ENCODE peak calls at places on chromosome 14, in eight cellular contexts. X is Caco-2, F is PC-3, S is endodermal cell, A is esophagus squamous epithelium, O is kidney, Y is omental fat pad, W is left ventricle myocardium inferior. P is an unnamed sample.

GRCh38 chr14:53549956-53550355 is 396.8 kb upstream of the DDHD1 start:
- DNase-seq in X (peak; percentile 74), F (no peak), S (no peak), A (no peak), O (no peak), Y (no peak), W (no peak), P (no peak)

GRCh38 chr14:74980746-74981661 is 21.7 kb upstream of the EIF2B2 start:
- DNase-seq in X (no peak), F (peak; percentile 43), S (peak; percentile 90), A (no peak), O (peak; percentile 72), Y (no peak), W (no peak), P (peak; percentile 68)

GRCh38 chr14:25396128-25396527 is 346.2 kb upstream of the STXBP6 start:
- DNase-seq in X (no peak), F (no peak), S (no peak), A (no peak), O (no peak), Y (no peak), W (no peak), P (no peak)

GRCh38 chr14:102492523-102492910 is 17.1 kb downstream of the ANKRD9 start:
- DNase-seq in X (no peak), F (no peak), S (no peak), A (no peak), O (peak; percentile 65), Y (no peak), W (no peak), P (no peak)

GRCh38 chr14:34199585-34199984 is 248.7 kb upstream of the EGLN3 start:
- DNase-seq in X (no peak), F (no peak), S (no peak), A (no peak), O (no peak), Y (no peak), W (no peak), P (no peak)

GRCh38 chr14:103735815-103736545 is 20.4 kb downstream of the ZFYVE21 start:
- DNase-seq in X (no peak), F (peak; percentile 19), S (no peak), A (no peak), O (peak; percentile 76), Y (no peak), W (no peak), P (peak; percentile 60)

GRCh38 chr14:34732802-34733201 is 18.4 kb upstream of the CFL2 start:
- DNase-seq in X (no peak), F (peak; percentile 57), S (no peak), A (no peak), O (no peak), Y (no peak), W (no peak), P (no peak)

GRCh38 chr14:89827260-89827659 is 127.3 kb downstream of the EFCAB11 start:
- DNase-seq in X (no peak), F (no peak), S (no peak), A (no peak), O (no peak), Y (no peak), W (no peak), P (no peak)

GRCh38 chr14:96598332-96598928 is 96.2 kb downstream of the PAPOLA start:
- DNase-seq in X (no peak), F (no peak), S (no peak), A (no peak), O (peak; percentile 53), Y (no peak), W (no peak), P (no peak)

GRCh38 chr14:78157855-78158436 is 12.2 kb upstream of the NRXN3 start:
- DNase-seq in X (no peak), F (peak; percentile 24), S (peak; percentile 83), A (no peak), O (no peak), Y (no peak), W (no peak), P (no peak)

GRCh38 chr14:63174760-63175191 is 29.5 kb upstream of the RHOJ start:
- DNase-seq in X (no peak), F (peak; percentile 63), S (no peak), A (no peak), O (no peak), Y (no peak), W (no peak), P (no peak)

GRCh38 chr14:92670177-92670576 is 78.2 kb downstream of the LGMN start:
- DNase-seq in X (no peak), F (peak; percentile 11), S (no peak), A (no peak), O (no peak), Y (no peak), W (no peak), P (no peak)

GRCh38 chr14:96249016-96249415 is 7.0 kb upstream of the BDKRB1 start:
- DNase-seq in X (no peak), F (no peak), S (no peak), A (no peak), O (no peak), Y (no peak), W (no peak), P (no peak)

GRCh38 chr14:73269729-73270651 is 32.7 kb downstream of the PAPLN start:
- DNase-seq in X (no peak), F (no peak), S (peak; percentile 84), A (no peak), O (peak; percentile 86), Y (peak; percentile 27), W (peak; percentile 64), P (no peak)

GRCh38 chr14:70920608-70921007 is 13.3 kb downstream of the PCNX1 start:
- DNase-seq in X (no peak), F (peak; percentile 45), S (no peak), A (no peak), O (no peak), Y (no peak), W (no peak), P (no peak)

GRCh38 chr14:98512501-98513251 is 759.3 kb downstream of the BCL11B start:
- DNase-seq in X (no peak), F (no peak), S (peak; percentile 49), A (no peak), O (no peak), Y (no peak), W (no peak), P (no peak)

GRCh38 chr14:55532645-55533309 is 47.2 kb upstream of the KTN1 start:
- DNase-seq in X (no peak), F (peak; percentile 27), S (peak; percentile 63), A (no peak), O (no peak), Y (no peak), W (no peak), P (no peak)
- TF ChIP-seq CTCF in X (peak; percentile 12), F (peak; percentile 49), S (peak; percentile 71), A (peak; percentile 42), O (no peak), Y (no peak), W (peak; percentile 27), P (no peak)

DNA sequence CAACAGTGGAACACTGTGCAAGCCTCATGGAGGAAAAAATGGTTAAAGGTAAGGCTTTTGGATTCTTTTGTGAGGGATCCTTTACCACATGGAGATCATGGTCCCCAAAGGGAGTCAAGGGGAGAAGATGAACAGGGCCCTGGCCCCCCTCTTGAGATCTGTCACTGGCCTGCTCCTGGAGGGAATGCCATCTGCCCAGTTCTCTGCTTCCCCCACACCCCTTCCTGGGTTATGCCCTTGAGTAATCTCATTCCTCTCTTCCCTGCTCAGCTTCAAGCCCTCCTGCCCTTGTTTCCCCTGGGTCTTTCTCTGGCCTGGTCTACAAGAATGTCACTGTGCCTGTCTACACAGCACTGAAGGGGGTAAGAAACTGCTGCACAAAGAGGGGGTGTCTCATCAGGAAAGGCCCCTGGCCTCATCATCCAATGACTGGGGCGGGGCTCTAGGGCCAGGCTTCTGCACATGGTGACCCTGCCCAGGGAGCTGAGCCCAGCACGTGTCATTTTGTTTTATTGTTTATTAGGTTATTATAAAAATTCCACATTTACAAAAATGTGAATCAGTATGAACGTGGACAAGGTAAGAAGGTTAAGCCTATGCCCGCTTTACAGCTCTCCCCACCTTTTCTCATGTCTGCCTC is 30.3 kb downstream of the PIGH start:
- DNase-seq in X (no peak), F (no peak), S (no peak), A (no peak), O (no peak), Y (no peak), W (no peak), P (peak; percentile 43)
- TF ChIP-seq CTCF in X (no peak), F (no peak), S (no peak), A (no peak), O (no peak), Y (no peak), W (no peak), P (no peak)

GRCh38 chr14:21990116-21990515 is 316.5 kb upstream of the OR4E1 start:
- DNase-seq in X (no peak), F (peak; percentile 50), S (no peak), A (no peak), O (no peak), Y (no peak), W (no peak), P (no peak)
- TF ChIP-seq CTCF in X (peak; percentile 52), F (peak; percentile 58), S (peak; percentile 70), A (peak; percentile 41), O (peak; percentile 5), Y (no peak), W (peak; percentile 40), P (peak; percentile 49)

GRCh38 chr14:21197418-21198205 is 41.7 kb upstream of the OR5AU1 start:
- DNase-seq in X (no peak), F (no peak), S (no peak), A (no peak), O (no peak), Y (no peak), W (no peak), P (no peak)

GRCh38 chr14:21201732-21202462 is 46.0 kb upstream of the OR5AU1 start:
- DNase-seq in X (no peak), F (no peak), S (no peak), A (no peak), O (no peak), Y (no peak), W (no peak), P (no peak)

GRCh38 chr14:21202463-21203358 is 46.8 kb upstream of the OR5AU1 start:
- DNase-seq in X (no peak), F (no peak), S (no peak), A (no peak), O (no peak), Y (no peak), W (no peak), P (no peak)

GRCh38 chr14:21200752-21201461 is 45.0 kb upstream of the OR5AU1 start:
- DNase-seq in X (no peak), F (no peak), S (no peak), A (no peak), O (no peak), Y (no peak), W (no peak), P (no peak)

DNA sequence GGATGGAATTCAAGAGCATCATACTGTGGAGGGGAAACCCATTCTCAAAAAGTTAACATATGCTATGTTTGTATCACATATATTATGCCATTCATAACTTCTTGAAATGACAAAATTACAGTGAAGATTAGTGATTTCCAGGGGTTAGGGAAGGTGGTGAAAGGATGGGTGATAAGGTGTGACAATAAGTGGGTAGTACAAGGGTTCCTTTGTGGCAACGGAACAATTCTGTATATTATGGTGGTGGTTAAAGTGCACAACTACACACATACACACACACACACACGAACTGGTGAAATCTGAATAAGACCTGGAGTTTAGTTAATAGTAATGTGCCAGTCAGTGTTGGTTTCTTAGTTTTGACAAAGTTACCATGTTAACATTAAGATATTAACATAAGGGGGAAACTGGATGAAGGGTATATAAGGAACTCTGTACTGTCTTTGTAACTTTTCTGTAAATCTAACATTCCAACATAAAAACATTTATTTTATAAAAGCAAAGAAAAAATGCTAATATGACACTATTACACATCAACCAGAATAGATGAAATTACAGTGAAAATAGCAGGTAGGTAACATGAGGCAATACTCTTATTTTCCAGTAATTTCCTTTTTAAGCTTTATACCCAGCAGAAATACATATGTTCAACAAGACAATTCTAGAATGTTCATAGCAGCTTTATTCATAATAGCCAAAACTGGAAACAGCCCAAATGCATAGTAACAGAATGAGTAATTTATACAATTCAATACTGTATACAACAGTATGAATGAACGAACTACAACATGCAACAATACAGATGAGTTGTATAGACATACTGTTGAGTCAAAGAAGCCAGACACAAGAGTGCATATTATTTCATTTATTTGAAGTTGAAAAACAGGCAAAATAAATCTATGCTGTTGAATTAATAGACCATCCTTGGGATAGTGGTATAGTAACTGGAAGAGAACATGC is 44.0 kb upstream of the OR5AU1 start:
- DNase-seq in X (no peak), F (peak; percentile 32), S (no peak), A (no peak), O (no peak), Y (no peak), W (no peak), P (no peak)
- TF ChIP-seq CTCF in X (no peak), F (no peak), S (no peak), A (no peak), O (no peak), Y (no peak), W (no peak), P (no peak)